ENCODE peak calls at places on chromosome 4, in six cellular contexts. One of them, this sample, is unnamed.
A peak's percentile ranks its signal among the peaks of the same experiment; 100 is the strongest.

GRCh38 chr4:88750369-88750768 is 52.7 kb upstream of the NAP1L5 start:
- DNase-seq in tibial nerve: no peak
- DNase-seq in effector memory CD4-positive, alpha-beta T cell: no peak
- DNase-seq in activated T-cell treated with anti-CD3 and anti-CD28 coated beads, Interleukin-2, amount 50 U/mL, for 72 hours: no peak
- DNase-seq in EL: no peak
- DNase-seq in NCI-H345: no peak
- DNase-seq in this sample: no peak

GRCh38 chr4:26076000-26076587 is 162.1 kb downstream of the SMIM20 start:
- DNase-seq in activated T-cell treated with anti-CD3 and anti-CD28 coated beads, Interleukin-2, amount 50 U/mL, for 72 hours: peak; percentile 76
- DNase-seq in tibial nerve: no peak
- DNase-seq in NCI-H345: no peak
- DNase-seq in EL: peak; percentile 55
- DNase-seq in effector memory CD4-positive, alpha-beta T cell: no peak
- DNase-seq in this sample: peak; percentile 68

GRCh38 chr4:90211174-90211573 is 84.0 kb downstream of the CCSER1 start:
- DNase-seq in activated T-cell treated with anti-CD3 and anti-CD28 coated beads, Interleukin-2, amount 50 U/mL, for 72 hours: no peak
- DNase-seq in effector memory CD4-positive, alpha-beta T cell: no peak
- DNase-seq in NCI-H345: no peak
- DNase-seq in EL: no peak
- DNase-seq in tibial nerve: no peak
- DNase-seq in this sample: peak; percentile 23

GRCh38 chr4:83516042-83516772 is 19.7 kb upstream of the GPAT3 start:
- DNase-seq in tibial nerve: no peak
- DNase-seq in activated T-cell treated with anti-CD3 and anti-CD28 coated beads, Interleukin-2, amount 50 U/mL, for 72 hours: no peak
- DNase-seq in effector memory CD4-positive, alpha-beta T cell: no peak
- DNase-seq in NCI-H345: no peak
- DNase-seq in EL: peak; percentile 76
- DNase-seq in this sample: peak; percentile 93

GRCh38 chr4:94412019-94413017 is 39.4 kb upstream of the PDLIM5 start:
- DNase-seq in tibial nerve: no peak
- DNase-seq in EL: peak; percentile 79
- DNase-seq in effector memory CD4-positive, alpha-beta T cell: no peak
- DNase-seq in activated T-cell treated with anti-CD3 and anti-CD28 coated beads, Interleukin-2, amount 50 U/mL, for 72 hours: no peak
- DNase-seq in NCI-H345: peak; percentile 37
- DNase-seq in this sample: peak; percentile 85

GRCh38 chr4:109953556-109953955 is 40.9 kb downstream of the EGF start:
- DNase-seq in NCI-H345: no peak
- DNase-seq in effector memory CD4-positive, alpha-beta T cell: no peak
- DNase-seq in tibial nerve: no peak
- DNase-seq in EL: no peak
- DNase-seq in activated T-cell treated with anti-CD3 and anti-CD28 coated beads, Interleukin-2, amount 50 U/mL, for 72 hours: no peak
- DNase-seq in this sample: no peak

GRCh38 chr4:172155838-172156345 is 342.7 kb downstream of the GALNTL6 start:
- DNase-seq in NCI-H345: no peak
- DNase-seq in effector memory CD4-positive, alpha-beta T cell: no peak
- DNase-seq in activated T-cell treated with anti-CD3 and anti-CD28 coated beads, Interleukin-2, amount 50 U/mL, for 72 hours: no peak
- DNase-seq in tibial nerve: no peak
- DNase-seq in EL: no peak
- DNase-seq in this sample: no peak

GRCh38 chr4:87260477-87260876 is 40.1 kb upstream of the KLHL8 start:
- DNase-seq in activated T-cell treated with anti-CD3 and anti-CD28 coated beads, Interleukin-2, amount 50 U/mL, for 72 hours: no peak
- DNase-seq in NCI-H345: no peak
- DNase-seq in effector memory CD4-positive, alpha-beta T cell: no peak
- DNase-seq in tibial nerve: no peak
- DNase-seq in EL: peak; percentile 6
- DNase-seq in this sample: peak; percentile 6

GRCh38 chr4:183492791-183493221 is 12.1 kb upstream of the ING2 start:
- DNase-seq in NCI-H345: no peak
- DNase-seq in EL: peak; percentile 96
- DNase-seq in tibial nerve: no peak
- DNase-seq in activated T-cell treated with anti-CD3 and anti-CD28 coated beads, Interleukin-2, amount 50 U/mL, for 72 hours: no peak
- DNase-seq in effector memory CD4-positive, alpha-beta T cell: no peak
- DNase-seq in this sample: peak; percentile 79

GRCh38 chr4:173076903-173077629 is 91.5 kb upstream of the GALNT7 start:
- DNase-seq in EL: peak; percentile 2
- DNase-seq in NCI-H345: no peak
- DNase-seq in effector memory CD4-positive, alpha-beta T cell: no peak
- DNase-seq in activated T-cell treated with anti-CD3 and anti-CD28 coated beads, Interleukin-2, amount 50 U/mL, for 72 hours: no peak
- DNase-seq in tibial nerve: no peak
- DNase-seq in this sample: peak; percentile 7

GRCh38 chr4:188960411-188961093 is 821.3 kb downstream of the TRIML1 start:
- DNase-seq in effector memory CD4-positive, alpha-beta T cell: no peak
- DNase-seq in EL: peak; percentile 44
- DNase-seq in activated T-cell treated with anti-CD3 and anti-CD28 coated beads, Interleukin-2, amount 50 U/mL, for 72 hours: no peak
- DNase-seq in tibial nerve: no peak
- DNase-seq in NCI-H345: no peak
- DNase-seq in this sample: no peak

GRCh38 chr4:25710637-25711036 is 55.0 kb downstream of the SLC34A2 start:
- DNase-seq in EL: no peak
- DNase-seq in NCI-H345: no peak
- DNase-seq in activated T-cell treated with anti-CD3 and anti-CD28 coated beads, Interleukin-2, amount 50 U/mL, for 72 hours: no peak
- DNase-seq in tibial nerve: no peak
- DNase-seq in effector memory CD4-positive, alpha-beta T cell: no peak
- DNase-seq in this sample: no peak

GRCh38 chr4:85784348-85784747 is 309.4 kb downstream of the ARHGAP24 start:
- DNase-seq in NCI-H345: no peak
- DNase-seq in EL: no peak
- DNase-seq in tibial nerve: no peak
- DNase-seq in activated T-cell treated with anti-CD3 and anti-CD28 coated beads, Interleukin-2, amount 50 U/mL, for 72 hours: no peak
- DNase-seq in effector memory CD4-positive, alpha-beta T cell: no peak
- DNase-seq in this sample: no peak

GRCh38 chr4:86557526-86557925 is 36.6 kb upstream of the PTPN13 start:
- DNase-seq in tibial nerve: no peak
- DNase-seq in effector memory CD4-positive, alpha-beta T cell: no peak
- DNase-seq in activated T-cell treated with anti-CD3 and anti-CD28 coated beads, Interleukin-2, amount 50 U/mL, for 72 hours: no peak
- DNase-seq in NCI-H345: no peak
- DNase-seq in EL: peak; percentile 7
- DNase-seq in this sample: peak; percentile 34

GRCh38 chr4:76235407-76235806 is 16.1 kb upstream of the FAM47E start:
- DNase-seq in tibial nerve: no peak
- DNase-seq in activated T-cell treated with anti-CD3 and anti-CD28 coated beads, Interleukin-2, amount 50 U/mL, for 72 hours: no peak
- DNase-seq in effector memory CD4-positive, alpha-beta T cell: no peak
- DNase-seq in NCI-H345: no peak
- DNase-seq in EL: no peak
- DNase-seq in this sample: no peak

GRCh38 chr4:150411527-150411926 is 170.4 kb upstream of the MAB21L2 start:
- DNase-seq in NCI-H345: no peak
- DNase-seq in activated T-cell treated with anti-CD3 and anti-CD28 coated beads, Interleukin-2, amount 50 U/mL, for 72 hours: no peak
- DNase-seq in tibial nerve: no peak
- DNase-seq in EL: no peak
- DNase-seq in effector memory CD4-positive, alpha-beta T cell: no peak
- DNase-seq in this sample: no peak

This sample was measured in PC-3.